ENCODE peak calls at places on chromosomes 3 and 15, in eight cellular contexts. P is dorsolateral prefrontal cortex; I is stimulated activated CD4-positive, alpha-beta T cell treated with anti-CD3 and anti-CD28 coated beads, Interleukin-15, amount 100 ng/mL, for 48 hours; X is neural progenitor cell; T is EL; W is left colon; U is D341Med; N is HL-60. A is an unnamed sample.

GRCh38 chr3:140552898-140553297 is 125.0 kb upstream of the TRIM42 start:
- DNase-seq in P (no peak), I (no peak), X (no peak), T (no peak), W (no peak), U (no peak), N (no peak), A (no peak)

GRCh38 chr15:99566157-99566900 is 545 bp downstream of the MEF2A start:
- DNase-seq in P (no peak), I (no peak), X (peak), T (peak), W (no peak), U (peak), N (no peak), A (no peak)

GRCh38 chr15:35671197-35671596 is 125.2 kb upstream of the DPH6 start:
- DNase-seq in P (no peak), I (no peak), X (no peak), T (no peak), W (no peak), U (no peak), N (no peak), A (no peak)

GRCh38 chr3:52372822-52373504 is 56.8 kb downstream of the DNAH1 start:
- DNase-seq in P (no peak), I (no peak), X (peak), T (no peak), W (no peak), U (no peak), N (peak), A (peak)

GRCh38 chr3:158405507-158405906 is 165.5 kb upstream of the MLF1 start:
- DNase-seq in P (no peak), I (no peak), X (peak), T (no peak), W (no peak), U (peak), N (no peak), A (no peak)

GRCh38 chr3:177789500-177789899 is 592.2 kb upstream of the TBL1XR1 start:
- DNase-seq in P (no peak), I (no peak), X (no peak), T (no peak), W (no peak), U (no peak), N (no peak), A (no peak)

GRCh38 chr3:38598791-38599190 is 50.7 kb downstream of the SCN5A start:
- DNase-seq in P (peak), I (no peak), X (no peak), T (no peak), W (no peak), U (no peak), N (no peak), A (no peak)

GRCh38 chr15:70198441-70199123 is 100.9 kb upstream of the TLE3 start:
- DNase-seq in P (no peak), I (no peak), X (no peak), T (no peak), W (no peak), U (no peak), N (no peak), A (no peak)

GRCh38 chr3:70737656-70738309 is 425.3 kb upstream of the MDFIC2 start:
- DNase-seq in P (no peak), I (no peak), X (no peak), T (no peak), W (no peak), U (no peak), N (no peak), A (no peak)

GRCh38 chr3:188389711-188390346 is 235.9 kb downstream of the LPP start:
- DNase-seq in P (no peak), I (peak), X (no peak), T (no peak), W (peak), U (no peak), N (peak), A (no peak)

GRCh38 chr3:41000471-41000870 is 198.8 kb upstream of the CTNNB1 start:
- DNase-seq in P (no peak), I (no peak), X (no peak), T (no peak), W (no peak), U (no peak), N (no peak), A (no peak)

GRCh38 chr15:40873625-40874561 is at the start of gene RHOV:
- DNase-seq in P (peak), I (peak), X (peak), T (peak), W (peak), U (peak), N (no peak), A (peak)

GRCh38 chr15:100211855-100212850 is 129.6 kb downstream of the ADAMTS17 start:
- DNase-seq in P (no peak), I (no peak), X (no peak), T (no peak), W (peak), U (no peak), N (no peak), A (no peak)

GRCh38 chr15:43134157-43134637 is 811 bp downstream of the TMEM62 start:
- DNase-seq in P (no peak), I (no peak), X (peak), T (no peak), W (no peak), U (no peak), N (no peak), A (no peak)

GRCh38 chr3:137012097-137012501 is 54.3 kb downstream of the IL20RB start:
- DNase-seq in P (no peak), I (no peak), X (no peak), T (peak), W (no peak), U (no peak), N (no peak), A (no peak)

GRCh38 chr3:7637694-7638093 is 776.8 kb downstream of the GRM7 start:
- DNase-seq in P (no peak), I (no peak), X (no peak), T (no peak), W (no peak), U (no peak), N (no peak), A (no peak)

GRCh38 chr3:32959370-32959769 is 7.9 kb downstream of the CCR4 start:
- DNase-seq in P (no peak), I (no peak), X (peak), T (no peak), W (no peak), U (no peak), N (no peak), A (no peak)